ENCODE peak calls at places on chromosomes 11 and 22, in seven cellular contexts. One of them, this sample, is unnamed.

GRCh38 chr11:119236891-119237290 is 30.8 kb downstream of the CBL start:
- DNase-seq in uterus: no peak
- DNase-seq in fibroblast of villous mesenchyme: peak
- DNase-seq in GM13976: no peak
- DNase-seq in bronchial epithelial cell: no peak
- DNase-seq in Peyer's patch: no peak
- DNase-seq in right lobe of liver: no peak
- DNase-seq in this sample: no peak

GRCh38 chr11:62015615-62016014 is 48.2 kb upstream of the FTH1 start:
- DNase-seq in fibroblast of villous mesenchyme: peak
- DNase-seq in GM13976: no peak
- DNase-seq in Peyer's patch: no peak
- DNase-seq in uterus: no peak
- DNase-seq in bronchial epithelial cell: no peak
- DNase-seq in right lobe of liver: no peak
- DNase-seq in this sample: no peak

GRCh38 chr11:34585870-34586654 is 34.8 kb upstream of the EHF start:
- DNase-seq in Peyer's patch: no peak
- DNase-seq in right lobe of liver: no peak
- DNase-seq in GM13976: peak
- DNase-seq in uterus: no peak
- DNase-seq in bronchial epithelial cell: peak
- DNase-seq in fibroblast of villous mesenchyme: peak
- DNase-seq in this sample: no peak

GRCh38 chr22:38946771-38947170 is 10.6 kb upstream of the APOBEC3A start:
- DNase-seq in fibroblast of villous mesenchyme: no peak
- DNase-seq in GM13976: no peak
- DNase-seq in right lobe of liver: no peak
- DNase-seq in uterus: no peak
- DNase-seq in bronchial epithelial cell: no peak
- DNase-seq in Peyer's patch: no peak
- DNase-seq in this sample: peak

GRCh38 chr22:23751441-23751996 is 607 bp upstream of the ZNF70 start:
- DNase-seq in GM13976: no peak
- DNase-seq in Peyer's patch: peak
- DNase-seq in uterus: peak
- DNase-seq in fibroblast of villous mesenchyme: no peak
- DNase-seq in bronchial epithelial cell: peak
- DNase-seq in right lobe of liver: no peak
- DNase-seq in this sample: no peak

GRCh38 chr11:111520565-111520964 is 6.0 kb downstream of the HOATZ start:
- DNase-seq in uterus: no peak
- DNase-seq in bronchial epithelial cell: peak
- DNase-seq in Peyer's patch: no peak
- DNase-seq in fibroblast of villous mesenchyme: peak
- DNase-seq in GM13976: no peak
- DNase-seq in right lobe of liver: no peak
- DNase-seq in this sample: no peak

GRCh38 chr11:118524757-118525465 is 2.4 kb upstream of the TTC36 start:
- DNase-seq in GM13976: no peak
- DNase-seq in uterus: no peak
- DNase-seq in right lobe of liver: no peak
- DNase-seq in Peyer's patch: no peak
- DNase-seq in bronchial epithelial cell: no peak
- DNase-seq in fibroblast of villous mesenchyme: no peak
- DNase-seq in this sample: no peak

GRCh38 chr22:43090130-43090789 is 1.1 kb upstream of the TTLL1 start:
- DNase-seq in Peyer's patch: peak
- DNase-seq in right lobe of liver: peak
- DNase-seq in GM13976: peak
- DNase-seq in uterus: peak
- DNase-seq in bronchial epithelial cell: peak
- DNase-seq in fibroblast of villous mesenchyme: peak
- DNase-seq in this sample: peak

GRCh38 chr22:32896951-32897350 is 95.4 kb downstream of the TIMP3 start:
- DNase-seq in right lobe of liver: no peak
- DNase-seq in uterus: no peak
- DNase-seq in fibroblast of villous mesenchyme: no peak
- DNase-seq in GM13976: no peak
- DNase-seq in bronchial epithelial cell: no peak
- DNase-seq in Peyer's patch: no peak
- DNase-seq in this sample: no peak

GRCh38 chr11:83836883-83837654 is 550.9 kb upstream of the CCDC90B start:
- DNase-seq in right lobe of liver: peak
- DNase-seq in fibroblast of villous mesenchyme: peak
- DNase-seq in Peyer's patch: no peak
- DNase-seq in bronchial epithelial cell: peak
- DNase-seq in GM13976: peak
- DNase-seq in uterus: no peak
- DNase-seq in this sample: no peak

GRCh38 chr11:119699227-119699626 is 29.8 kb downstream of the NECTIN1 start:
- DNase-seq in right lobe of liver: peak
- DNase-seq in uterus: peak
- DNase-seq in bronchial epithelial cell: peak
- DNase-seq in GM13976: no peak
- DNase-seq in fibroblast of villous mesenchyme: peak
- DNase-seq in Peyer's patch: no peak
- DNase-seq in this sample: no peak

GRCh38 chr11:13964771-13965074 is 2.2 kb downstream of the SPON1 start:
- DNase-seq in bronchial epithelial cell: no peak
- DNase-seq in fibroblast of villous mesenchyme: no peak
- DNase-seq in uterus: no peak
- DNase-seq in Peyer's patch: no peak
- DNase-seq in GM13976: no peak
- DNase-seq in right lobe of liver: no peak
- DNase-seq in this sample: no peak

GRCh38 chr22:33210129-33210784 is 152.1 kb upstream of the SYN3 start:
- DNase-seq in bronchial epithelial cell: peak
- DNase-seq in uterus: no peak
- DNase-seq in GM13976: peak
- DNase-seq in fibroblast of villous mesenchyme: peak
- DNase-seq in Peyer's patch: no peak
- DNase-seq in right lobe of liver: peak
- DNase-seq in this sample: no peak

GRCh38 chr11:24828938-24829337 is 332.1 kb downstream of the LUZP2 start:
- DNase-seq in bronchial epithelial cell: peak
- DNase-seq in uterus: no peak
- DNase-seq in fibroblast of villous mesenchyme: no peak
- DNase-seq in right lobe of liver: no peak
- DNase-seq in Peyer's patch: no peak
- DNase-seq in GM13976: no peak
- DNase-seq in this sample: no peak

GRCh38 chr11:35567737-35568465 is 42.5 kb upstream of the PAMR1 start:
- DNase-seq in bronchial epithelial cell: peak
- DNase-seq in GM13976: no peak
- DNase-seq in Peyer's patch: no peak
- DNase-seq in fibroblast of villous mesenchyme: peak
- DNase-seq in uterus: no peak
- DNase-seq in right lobe of liver: no peak
- DNase-seq in this sample: no peak

GRCh38 chr11:113730887-113731726 is 25.0 kb upstream of the TMPRSS5 start:
- DNase-seq in fibroblast of villous mesenchyme: peak
- DNase-seq in uterus: peak
- DNase-seq in right lobe of liver: no peak
- DNase-seq in bronchial epithelial cell: peak
- DNase-seq in Peyer's patch: no peak
- DNase-seq in GM13976: no peak
- DNase-seq in this sample: no peak
- TF ChIP-seq CTCF in fibroblast of villous mesenchyme: peak
- TF ChIP-seq CTCF in uterus: peak
- TF ChIP-seq CTCF in right lobe of liver: peak
- TF ChIP-seq CTCF in bronchial epithelial cell: peak
- TF ChIP-seq CTCF in Peyer's patch: peak
- TF ChIP-seq CTCF in GM13976: no peak
- TF ChIP-seq CTCF in this sample: no peak

GRCh38 chr22:50604623-50605348 is 4.2 kb downstream of the MAPK8IP2 start:
- DNase-seq in fibroblast of villous mesenchyme: no peak
- DNase-seq in right lobe of liver: no peak
- DNase-seq in uterus: no peak
- DNase-seq in GM13976: peak
- DNase-seq in bronchial epithelial cell: no peak
- DNase-seq in Peyer's patch: no peak
- DNase-seq in this sample: no peak

GRCh38 chr22:50605349-50606074 is 4.9 kb downstream of the MAPK8IP2 start:
- DNase-seq in bronchial epithelial cell: no peak
- DNase-seq in GM13976: peak
- DNase-seq in fibroblast of villous mesenchyme: no peak
- DNase-seq in uterus: no peak
- DNase-seq in Peyer's patch: no peak
- DNase-seq in right lobe of liver: no peak
- DNase-seq in this sample: no peak

GRCh38 chr22:50607366-50608020 is 6.9 kb downstream of the MAPK8IP2 start:
- DNase-seq in fibroblast of villous mesenchyme: no peak
- DNase-seq in right lobe of liver: no peak
- DNase-seq in bronchial epithelial cell: no peak
- DNase-seq in Peyer's patch: no peak
- DNase-seq in uterus: no peak
- DNase-seq in GM13976: peak
- DNase-seq in this sample: no peak

GRCh38 chr22:50606561-50607365 is 6.2 kb downstream of the MAPK8IP2 start:
- DNase-seq in bronchial epithelial cell: no peak
- DNase-seq in right lobe of liver: no peak
- DNase-seq in GM13976: peak
- DNase-seq in fibroblast of villous mesenchyme: no peak
- DNase-seq in Peyer's patch: no peak
- DNase-seq in uterus: no peak
- DNase-seq in this sample: no peak

DNA sequence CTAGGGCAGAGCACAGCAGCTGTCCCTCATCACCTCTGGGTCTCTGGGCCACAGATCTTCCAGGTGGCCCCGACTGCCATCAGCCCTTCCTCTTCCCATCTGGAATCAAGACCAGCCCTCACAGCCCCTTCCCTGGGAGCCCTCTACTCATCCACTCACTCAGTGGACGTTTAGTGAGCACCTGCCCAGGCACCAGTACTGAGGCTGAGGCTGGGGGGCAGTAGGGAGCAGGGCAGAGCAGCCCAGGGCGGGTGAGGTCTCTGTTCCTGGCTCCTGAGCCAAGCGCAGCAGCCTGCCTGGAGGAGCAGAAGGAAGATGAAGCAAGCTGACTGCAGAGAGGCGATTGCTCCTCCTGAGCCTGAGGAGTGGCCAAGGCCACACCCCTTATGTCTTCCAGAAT is 5.5 kb downstream of the MAPK8IP2 start:
- DNase-seq in fibroblast of villous mesenchyme: no peak
- DNase-seq in GM13976: peak
- DNase-seq in uterus: no peak
- DNase-seq in bronchial epithelial cell: no peak
- DNase-seq in Peyer's patch: no peak
- DNase-seq in right lobe of liver: no peak
- DNase-seq in this sample: no peak
- TF ChIP-seq CTCF in fibroblast of villous mesenchyme: no peak
- TF ChIP-seq CTCF in GM13976: peak
- TF ChIP-seq CTCF in uterus: no peak
- TF ChIP-seq CTCF in bronchial epithelial cell: peak
- TF ChIP-seq CTCF in Peyer's patch: no peak
- TF ChIP-seq CTCF in right lobe of liver: no peak
- TF ChIP-seq CTCF in this sample: peak

GRCh38 chr11:10303558-10304363 is 1.1 kb upstream of the ADM start:
- DNase-seq in GM13976: peak
- DNase-seq in right lobe of liver: peak
- DNase-seq in Peyer's patch: peak
- DNase-seq in uterus: peak
- DNase-seq in bronchial epithelial cell: peak
- DNase-seq in fibroblast of villous mesenchyme: peak
- DNase-seq in this sample: peak
- TF ChIP-seq CTCF in GM13976: peak
- TF ChIP-seq CTCF in right lobe of liver: no peak
- TF ChIP-seq CTCF in Peyer's patch: no peak
- TF ChIP-seq CTCF in uterus: no peak
- TF ChIP-seq CTCF in bronchial epithelial cell: no peak
- TF ChIP-seq CTCF in fibroblast of villous mesenchyme: no peak
- TF ChIP-seq CTCF in this sample: no peak

GRCh38 chr11:66637557-66638176 is 836 bp upstream of the RBM4 start:
- DNase-seq in GM13976: no peak
- DNase-seq in right lobe of liver: no peak
- DNase-seq in fibroblast of villous mesenchyme: peak
- DNase-seq in Peyer's patch: no peak
- DNase-seq in bronchial epithelial cell: no peak
- DNase-seq in uterus: no peak
- DNase-seq in this sample: no peak

GRCh38 chr11:66636411-66636810 is 2.1 kb upstream of the RBM4 start:
- DNase-seq in fibroblast of villous mesenchyme: no peak
- DNase-seq in bronchial epithelial cell: peak
- DNase-seq in GM13976: no peak
- DNase-seq in Peyer's patch: no peak
- DNase-seq in uterus: no peak
- DNase-seq in right lobe of liver: no peak
- DNase-seq in this sample: no peak

GRCh38 chr11:66638177-66639065 is at the start of gene RBM4:
- DNase-seq in fibroblast of villous mesenchyme: peak
- DNase-seq in GM13976: peak
- DNase-seq in Peyer's patch: peak
- DNase-seq in right lobe of liver: peak
- DNase-seq in bronchial epithelial cell: peak
- DNase-seq in uterus: peak
- DNase-seq in this sample: peak

GRCh38 chr11:66641834-66642233 is 3.3 kb downstream of the RBM4 start:
- DNase-seq in GM13976: no peak
- DNase-seq in uterus: no peak
- DNase-seq in right lobe of liver: no peak
- DNase-seq in fibroblast of villous mesenchyme: no peak
- DNase-seq in bronchial epithelial cell: no peak
- DNase-seq in Peyer's patch: no peak
- DNase-seq in this sample: no peak

DNA sequence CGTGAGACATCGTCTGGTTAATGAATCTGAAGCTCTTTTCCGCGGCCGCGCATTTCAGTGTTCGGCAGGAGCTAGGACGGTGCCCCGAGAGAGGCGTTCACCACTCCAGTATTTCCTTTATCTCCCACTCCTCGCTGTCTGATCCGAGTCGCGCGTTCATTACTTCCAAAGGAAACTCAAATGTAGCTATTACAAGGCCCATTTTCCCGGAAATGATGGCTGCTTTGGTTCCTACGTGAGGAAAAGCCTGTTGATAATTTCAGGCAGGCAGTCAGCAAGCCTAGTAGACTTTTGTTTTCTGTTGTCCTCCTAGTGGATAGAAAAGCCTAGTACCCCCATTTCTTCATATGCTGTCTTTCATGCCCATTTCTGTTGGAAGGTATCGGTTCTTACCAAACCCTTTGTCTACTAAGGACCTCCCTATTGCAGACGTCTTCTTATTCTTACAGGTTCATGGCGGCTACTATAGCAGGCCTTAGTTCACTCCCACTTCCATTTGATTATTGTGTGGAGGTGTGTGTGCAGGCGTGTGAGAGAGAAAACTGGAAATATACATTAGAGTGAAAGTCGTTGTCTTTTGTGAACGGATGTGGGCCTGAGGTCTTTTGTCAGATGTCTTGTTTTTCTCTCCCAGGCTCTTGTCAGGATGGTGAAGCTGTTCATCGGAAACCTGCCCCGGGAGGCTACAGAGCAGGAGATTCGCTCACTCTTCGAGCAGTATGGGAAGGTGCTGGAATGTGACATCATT is 737 bp downstream of the RBM4 start:
- DNase-seq in uterus: no peak
- DNase-seq in right lobe of liver: no peak
- DNase-seq in bronchial epithelial cell: peak
- DNase-seq in fibroblast of villous mesenchyme: peak
- DNase-seq in Peyer's patch: peak
- DNase-seq in GM13976: no peak
- DNase-seq in this sample: no peak
- TF ChIP-seq CTCF in uterus: no peak
- TF ChIP-seq CTCF in right lobe of liver: no peak
- TF ChIP-seq CTCF in bronchial epithelial cell: no peak
- TF ChIP-seq CTCF in fibroblast of villous mesenchyme: peak
- TF ChIP-seq CTCF in Peyer's patch: no peak
- TF ChIP-seq CTCF in GM13976: no peak
- TF ChIP-seq CTCF in this sample: no peak